ENCODE peak calls at places on chromosomes 6 and 20, in seven cellular contexts. One of them, this sample, is unnamed. For H3K27me3, the result is how much of the 10 kb centered on the place peaks cover.

GRCh38 chr6:51007237-51007636 is 188.6 kb downstream of the TFAP2B start:
- DNase-seq in brain microvascular endothelial cell: no peak
- DNase-seq in CD8-positive, alpha-beta T cell: no peak
- DNase-seq in GM06990: no peak
- DNase-seq in HL-60: no peak
- DNase-seq in uterus: no peak
- DNase-seq in breast epithelium: no peak
- DNase-seq in this sample: no peak

GRCh38 chr20:49790077-49790798 is 22.4 kb upstream of the SLC9A8 start:
- DNase-seq in brain microvascular endothelial cell: peak
- DNase-seq in CD8-positive, alpha-beta T cell: no peak
- DNase-seq in GM06990: no peak
- DNase-seq in HL-60: peak
- DNase-seq in uterus: no peak
- DNase-seq in breast epithelium: no peak
- DNase-seq in this sample: peak

GRCh38 chr6:128518531-128519131 is 1.8 kb downstream of the PTPRK start:
- DNase-seq in brain microvascular endothelial cell: no peak
- DNase-seq in CD8-positive, alpha-beta T cell: no peak
- DNase-seq in GM06990: no peak
- DNase-seq in HL-60: no peak
- DNase-seq in uterus: no peak
- DNase-seq in breast epithelium: no peak
- DNase-seq in this sample: no peak

GRCh38 chr20:24718696-24719095 is 230.4 kb upstream of the CST7 start:
- DNase-seq in brain microvascular endothelial cell: no peak
- DNase-seq in CD8-positive, alpha-beta T cell: no peak
- DNase-seq in GM06990: no peak
- DNase-seq in HL-60: no peak
- DNase-seq in uterus: no peak
- DNase-seq in breast epithelium: no peak
- DNase-seq in this sample: no peak

GRCh38 chr20:13552061-13552460 is 86.7 kb downstream of the TASP1 start:
- DNase-seq in brain microvascular endothelial cell: peak
- DNase-seq in CD8-positive, alpha-beta T cell: no peak
- DNase-seq in GM06990: no peak
- DNase-seq in HL-60: no peak
- DNase-seq in uterus: no peak
- DNase-seq in breast epithelium: no peak
- DNase-seq in this sample: no peak

GRCh38 chr6:26105842-26106241 is 18.6 kb downstream of the HFE start:
- DNase-seq in brain microvascular endothelial cell: no peak
- DNase-seq in CD8-positive, alpha-beta T cell: no peak
- DNase-seq in GM06990: no peak
- DNase-seq in HL-60: no peak
- DNase-seq in uterus: no peak
- DNase-seq in breast epithelium: no peak
- DNase-seq in this sample: no peak

GRCh38 chr20:61608275-61609085 is 356.4 kb downstream of the CDH4 start:
- DNase-seq in brain microvascular endothelial cell: no peak
- DNase-seq in CD8-positive, alpha-beta T cell: no peak
- DNase-seq in GM06990: no peak
- DNase-seq in HL-60: no peak
- DNase-seq in uterus: no peak
- DNase-seq in breast epithelium: no peak
- DNase-seq in this sample: no peak

GRCh38 chr20:38609828-38610227 is 8.2 kb downstream of the ARHGAP40 start:
- DNase-seq in brain microvascular endothelial cell: no peak
- DNase-seq in CD8-positive, alpha-beta T cell: no peak
- DNase-seq in GM06990: no peak
- DNase-seq in HL-60: no peak
- DNase-seq in uterus: no peak
- DNase-seq in breast epithelium: no peak
- DNase-seq in this sample: no peak

GRCh38 chr6:43983632-43984031 is 143.6 kb downstream of the MRPL14 start:
- DNase-seq in brain microvascular endothelial cell: no peak
- DNase-seq in CD8-positive, alpha-beta T cell: no peak
- DNase-seq in GM06990: no peak
- DNase-seq in HL-60: no peak
- DNase-seq in uterus: peak
- DNase-seq in breast epithelium: peak
- DNase-seq in this sample: no peak

GRCh38 chr20:43722153-43722505 is 4.7 kb downstream of the GTSF1L start:
- DNase-seq in brain microvascular endothelial cell: no peak
- DNase-seq in CD8-positive, alpha-beta T cell: peak
- DNase-seq in GM06990: no peak
- DNase-seq in HL-60: no peak
- DNase-seq in uterus: no peak
- DNase-seq in breast epithelium: no peak
- DNase-seq in this sample: no peak

GRCh38 chr20:33773412-33774089 is 37.6 kb upstream of the CHMP4B start:
- DNase-seq in brain microvascular endothelial cell: no peak
- DNase-seq in CD8-positive, alpha-beta T cell: no peak
- DNase-seq in GM06990: peak
- DNase-seq in HL-60: no peak
- DNase-seq in uterus: no peak
- DNase-seq in breast epithelium: no peak
- DNase-seq in this sample: no peak

GRCh38 chr20:36542019-36542488 is 735 bp downstream of the MYL9 start:
- DNase-seq in brain microvascular endothelial cell: peak
- DNase-seq in CD8-positive, alpha-beta T cell: no peak
- DNase-seq in GM06990: no peak
- DNase-seq in HL-60: no peak
- DNase-seq in uterus: peak
- DNase-seq in breast epithelium: no peak
- DNase-seq in this sample: no peak

GRCh38 chr6:3315841-3316240 is 57.1 kb downstream of the PSMG4 start:
- DNase-seq in brain microvascular endothelial cell: peak
- DNase-seq in CD8-positive, alpha-beta T cell: no peak
- DNase-seq in GM06990: no peak
- DNase-seq in HL-60: no peak
- DNase-seq in uterus: no peak
- DNase-seq in breast epithelium: no peak
- DNase-seq in this sample: no peak

GRCh38 chr20:47719211-47719610 is 66.1 kb downstream of the SULF2 start:
- DNase-seq in brain microvascular endothelial cell: no peak
- DNase-seq in CD8-positive, alpha-beta T cell: no peak
- DNase-seq in GM06990: no peak
- DNase-seq in HL-60: no peak
- DNase-seq in uterus: no peak
- DNase-seq in breast epithelium: no peak
- DNase-seq in this sample: no peak

GRCh38 chr6:118370722-118371121 is 177.4 kb upstream of the PLN start:
- DNase-seq in brain microvascular endothelial cell: peak
- DNase-seq in CD8-positive, alpha-beta T cell: no peak
- DNase-seq in GM06990: no peak
- DNase-seq in HL-60: no peak
- DNase-seq in uterus: no peak
- DNase-seq in breast epithelium: no peak
- DNase-seq in this sample: no peak

GRCh38 chr6:111381126-111381525 is 101.9 kb downstream of the REV3L start:
- DNase-seq in brain microvascular endothelial cell: no peak
- DNase-seq in CD8-positive, alpha-beta T cell: no peak
- DNase-seq in GM06990: no peak
- DNase-seq in HL-60: no peak
- DNase-seq in uterus: no peak
- DNase-seq in breast epithelium: no peak
- DNase-seq in this sample: no peak

GRCh38 chr6:160808263-160808662 is 106.2 kb downstream of the PLG start:
- DNase-seq in brain microvascular endothelial cell: no peak
- DNase-seq in CD8-positive, alpha-beta T cell: no peak
- DNase-seq in GM06990: no peak
- DNase-seq in HL-60: no peak
- DNase-seq in uterus: no peak
- DNase-seq in breast epithelium: no peak
- DNase-seq in this sample: no peak

GRCh38 chr20:46746972-46747371 is 37.5 kb downstream of the SLC2A10 start:
- DNase-seq in brain microvascular endothelial cell: peak
- DNase-seq in CD8-positive, alpha-beta T cell: no peak
- DNase-seq in GM06990: no peak
- DNase-seq in HL-60: no peak
- DNase-seq in uterus: no peak
- DNase-seq in breast epithelium: no peak
- DNase-seq in this sample: no peak

GRCh38 chr6:12169377-12169776 is 120.8 kb upstream of the EDN1 start:
- DNase-seq in brain microvascular endothelial cell: no peak
- DNase-seq in CD8-positive, alpha-beta T cell: no peak
- DNase-seq in GM06990: no peak
- DNase-seq in HL-60: no peak
- DNase-seq in uterus: no peak
- DNase-seq in breast epithelium: no peak
- DNase-seq in this sample: no peak

GRCh38 chr20:10314198-10314597 is 95.6 kb downstream of the SNAP25 start:
- DNase-seq in brain microvascular endothelial cell: peak
- DNase-seq in CD8-positive, alpha-beta T cell: no peak
- DNase-seq in GM06990: no peak
- DNase-seq in HL-60: no peak
- DNase-seq in uterus: no peak
- DNase-seq in breast epithelium: no peak
- DNase-seq in this sample: no peak

GRCh38 chr6:145814035-145814500 is 527 bp downstream of the FBXO30 start:
- DNase-seq in brain microvascular endothelial cell: peak
- DNase-seq in CD8-positive, alpha-beta T cell: peak
- DNase-seq in GM06990: no peak
- DNase-seq in HL-60: peak
- DNase-seq in uterus: no peak
- DNase-seq in breast epithelium: no peak
- DNase-seq in this sample: no peak

GRCh38 chr6:39602590-39603319 is 122.5 kb downstream of the KIF6 start:
- DNase-seq in brain microvascular endothelial cell: no peak
- DNase-seq in CD8-positive, alpha-beta T cell: no peak
- DNase-seq in GM06990: no peak
- DNase-seq in HL-60: no peak
- DNase-seq in uterus: no peak
- DNase-seq in breast epithelium: no peak
- DNase-seq in this sample: no peak

GRCh38 chr6:11413728-11414127 is 123.8 kb upstream of the TMEM170B start:
- DNase-seq in brain microvascular endothelial cell: no peak
- DNase-seq in CD8-positive, alpha-beta T cell: no peak
- DNase-seq in GM06990: no peak
- DNase-seq in HL-60: no peak
- DNase-seq in uterus: no peak
- DNase-seq in breast epithelium: no peak
- DNase-seq in this sample: no peak

DNA sequence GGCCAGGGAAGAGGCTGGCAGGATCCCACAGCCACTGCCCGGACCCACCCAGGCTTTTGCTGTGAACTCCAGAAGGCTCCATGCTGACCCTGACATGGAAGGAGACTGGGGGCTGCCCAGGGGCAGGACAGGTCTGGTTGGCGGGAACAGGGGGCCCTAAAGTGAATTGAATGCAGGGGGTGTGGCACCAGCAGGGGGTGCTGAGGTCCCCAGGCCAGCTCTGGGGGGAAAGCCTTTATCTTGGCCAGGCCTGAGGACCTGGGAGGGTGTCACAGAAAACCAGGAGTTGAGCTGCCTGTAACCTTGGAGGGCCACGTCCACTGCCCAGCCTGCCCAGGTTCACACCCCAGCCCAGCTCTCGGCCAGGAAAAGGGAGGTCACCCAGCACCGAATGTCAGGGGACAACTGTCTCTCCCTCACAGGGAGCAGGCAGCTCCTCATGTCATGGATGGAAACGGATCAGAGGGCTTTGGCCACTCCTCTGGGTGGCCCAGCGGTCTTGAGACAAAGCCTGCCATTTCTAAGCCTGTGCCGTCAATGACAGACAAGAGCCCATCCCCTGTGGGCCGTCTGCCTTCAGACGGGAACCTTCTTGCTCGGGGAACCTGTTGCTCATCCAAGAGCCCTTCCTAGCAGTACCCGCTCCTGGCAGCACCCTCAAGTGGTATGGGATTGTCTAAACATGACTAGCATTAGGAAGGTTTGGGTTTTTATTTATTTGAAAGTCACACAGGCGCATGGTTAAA is 2.9 kb upstream of the YTHDF1 start:
- DNase-seq in brain microvascular endothelial cell: no peak
- DNase-seq in CD8-positive, alpha-beta T cell: no peak
- DNase-seq in GM06990: no peak
- DNase-seq in HL-60: no peak
- DNase-seq in uterus: no peak
- DNase-seq in breast epithelium: no peak
- DNase-seq in this sample: no peak
- TF ChIP-seq CTCF in brain microvascular endothelial cell: peak
- TF ChIP-seq CTCF in CD8-positive, alpha-beta T cell: no peak
- TF ChIP-seq CTCF in GM06990: no peak
- TF ChIP-seq CTCF in HL-60: no peak
- TF ChIP-seq CTCF in uterus: no peak
- TF ChIP-seq CTCF in breast epithelium: no peak
- TF ChIP-seq CTCF in this sample: no peak

GRCh38 chr6:75489025-75489424 is 4.6 kb downstream of the FILIP1 start:
- DNase-seq in brain microvascular endothelial cell: peak
- DNase-seq in CD8-positive, alpha-beta T cell: no peak
- DNase-seq in GM06990: no peak
- DNase-seq in HL-60: no peak
- DNase-seq in uterus: no peak
- DNase-seq in breast epithelium: no peak
- DNase-seq in this sample: no peak
- H3K4me3 ChIP-seq in brain microvascular endothelial cell: no peak
- H3K4me3 ChIP-seq in CD8-positive, alpha-beta T cell: no peak
- H3K4me3 ChIP-seq in GM06990: no peak
- H3K4me3 ChIP-seq in HL-60: no peak
- H3K4me3 ChIP-seq in uterus: no peak
- H3K4me3 ChIP-seq in breast epithelium: no peak
- H3K4me3 ChIP-seq in this sample: no peak

GRCh38 chr6:108873251-108873650 is 25.0 kb downstream of the ARMC2 start:
- DNase-seq in brain microvascular endothelial cell: no peak
- DNase-seq in CD8-positive, alpha-beta T cell: no peak
- DNase-seq in GM06990: no peak
- DNase-seq in HL-60: no peak
- DNase-seq in uterus: no peak
- DNase-seq in breast epithelium: no peak
- DNase-seq in this sample: no peak

GRCh38 chr6:108873971-108874370 is 25.7 kb downstream of the ARMC2 start:
- DNase-seq in brain microvascular endothelial cell: no peak
- DNase-seq in CD8-positive, alpha-beta T cell: no peak
- DNase-seq in GM06990: no peak
- DNase-seq in HL-60: no peak
- DNase-seq in uterus: no peak
- DNase-seq in breast epithelium: no peak
- DNase-seq in this sample: no peak

GRCh38 chr6:108875161-108875555 is 26.9 kb downstream of the ARMC2 start:
- DNase-seq in brain microvascular endothelial cell: no peak
- DNase-seq in CD8-positive, alpha-beta T cell: no peak
- DNase-seq in GM06990: no peak
- DNase-seq in HL-60: no peak
- DNase-seq in uterus: no peak
- DNase-seq in breast epithelium: no peak
- DNase-seq in this sample: no peak

GRCh38 chr6:108872001-108872974 is 24.1 kb downstream of the ARMC2 start:
- DNase-seq in brain microvascular endothelial cell: no peak
- DNase-seq in CD8-positive, alpha-beta T cell: peak
- DNase-seq in GM06990: no peak
- DNase-seq in HL-60: no peak
- DNase-seq in uterus: no peak
- DNase-seq in breast epithelium: no peak
- DNase-seq in this sample: no peak

GRCh38 chr6:108874470-108875160 is 26.4 kb downstream of the ARMC2 start:
- DNase-seq in brain microvascular endothelial cell: peak
- DNase-seq in CD8-positive, alpha-beta T cell: peak
- DNase-seq in GM06990: peak
- DNase-seq in HL-60: peak
- DNase-seq in uterus: no peak
- DNase-seq in breast epithelium: no peak
- DNase-seq in this sample: peak
- H3K27me3 ChIP-seq in brain microvascular endothelial cell: under half
- H3K27me3 ChIP-seq in CD8-positive, alpha-beta T cell: under half
- H3K27me3 ChIP-seq in GM06990: under half
- H3K27me3 ChIP-seq in HL-60: under half
- H3K27me3 ChIP-seq in uterus: under half
- H3K27me3 ChIP-seq in breast epithelium: under half
- H3K27me3 ChIP-seq in this sample: under half

GRCh38 chr6:32947552-32948465 is 5.1 kb downstream of the HLA-DMA start:
- DNase-seq in brain microvascular endothelial cell: peak
- DNase-seq in CD8-positive, alpha-beta T cell: peak
- DNase-seq in GM06990: no peak
- DNase-seq in HL-60: peak
- DNase-seq in uterus: no peak
- DNase-seq in breast epithelium: no peak
- DNase-seq in this sample: no peak
- TF ChIP-seq CTCF in brain microvascular endothelial cell: peak
- TF ChIP-seq CTCF in CD8-positive, alpha-beta T cell: peak
- TF ChIP-seq CTCF in GM06990: peak
- TF ChIP-seq CTCF in HL-60: peak
- TF ChIP-seq CTCF in uterus: peak
- TF ChIP-seq CTCF in breast epithelium: peak
- TF ChIP-seq CTCF in this sample: peak

This sample was measured in BJ.